ENCODE peak calls at places on chromosomes 16 and 17, in ten cellular contexts. One of them, this sample, is unnamed.

GRCh38 chr16:86953631-86954465 is 363.3 kb downstream of the C16orf95 start:
- DNase-seq in Daoy: no peak
- DNase-seq in K562: no peak
- DNase-seq in foreskin fibroblast: no peak
- DNase-seq in stimulated activated CD8-positive, alpha-beta memory T cell treated with anti-CD3 and anti-CD28 coated beads, Interleukin-4, amount 100 ng/mL, for 4 hours: no peak
- DNase-seq in cardiac fibroblast: no peak
- DNase-seq in prostate gland: no peak
- DNase-seq in activated T-cell treated with anti-CD3 and anti-CD28 coated beads for 1 hour: no peak
- DNase-seq in nephron progenitor cell: peak
- DNase-seq in naive thymus-derived CD8-positive, alpha-beta T cell: no peak
- DNase-seq in this sample: no peak

GRCh38 chr16:57268804-57269800 is 15.4 kb downstream of the PLLP start:
- DNase-seq in Daoy: peak
- DNase-seq in K562: peak
- DNase-seq in foreskin fibroblast: no peak
- DNase-seq in stimulated activated CD8-positive, alpha-beta memory T cell treated with anti-CD3 and anti-CD28 coated beads, Interleukin-4, amount 100 ng/mL, for 4 hours: no peak
- DNase-seq in cardiac fibroblast: no peak
- DNase-seq in prostate gland: no peak
- DNase-seq in activated T-cell treated with anti-CD3 and anti-CD28 coated beads for 1 hour: no peak
- DNase-seq in nephron progenitor cell: no peak
- DNase-seq in naive thymus-derived CD8-positive, alpha-beta T cell: no peak
- DNase-seq in this sample: peak

GRCh38 chr17:58318065-58318481 is 10.5 kb downstream of the TSPOAP1 start:
- DNase-seq in Daoy: no peak
- DNase-seq in K562: no peak
- DNase-seq in foreskin fibroblast: no peak
- DNase-seq in stimulated activated CD8-positive, alpha-beta memory T cell treated with anti-CD3 and anti-CD28 coated beads, Interleukin-4, amount 100 ng/mL, for 4 hours: no peak
- DNase-seq in cardiac fibroblast: no peak
- DNase-seq in prostate gland: no peak
- DNase-seq in activated T-cell treated with anti-CD3 and anti-CD28 coated beads for 1 hour: no peak
- DNase-seq in nephron progenitor cell: no peak
- DNase-seq in naive thymus-derived CD8-positive, alpha-beta T cell: no peak
- DNase-seq in this sample: no peak

GRCh38 chr16:72836181-72836580 is 211.7 kb downstream of the ZFHX3 start:
- DNase-seq in Daoy: no peak
- DNase-seq in K562: no peak
- DNase-seq in foreskin fibroblast: no peak
- DNase-seq in stimulated activated CD8-positive, alpha-beta memory T cell treated with anti-CD3 and anti-CD28 coated beads, Interleukin-4, amount 100 ng/mL, for 4 hours: no peak
- DNase-seq in cardiac fibroblast: no peak
- DNase-seq in prostate gland: peak
- DNase-seq in activated T-cell treated with anti-CD3 and anti-CD28 coated beads for 1 hour: no peak
- DNase-seq in nephron progenitor cell: no peak
- DNase-seq in naive thymus-derived CD8-positive, alpha-beta T cell: no peak
- DNase-seq in this sample: no peak

GRCh38 chr17:73586153-73586906 is 57.9 kb downstream of the SDK2 start:
- DNase-seq in Daoy: peak
- DNase-seq in K562: no peak
- DNase-seq in foreskin fibroblast: no peak
- DNase-seq in stimulated activated CD8-positive, alpha-beta memory T cell treated with anti-CD3 and anti-CD28 coated beads, Interleukin-4, amount 100 ng/mL, for 4 hours: no peak
- DNase-seq in cardiac fibroblast: no peak
- DNase-seq in prostate gland: no peak
- DNase-seq in activated T-cell treated with anti-CD3 and anti-CD28 coated beads for 1 hour: no peak
- DNase-seq in nephron progenitor cell: no peak
- DNase-seq in naive thymus-derived CD8-positive, alpha-beta T cell: no peak
- DNase-seq in this sample: no peak

GRCh38 chr17:76643553-76644148 is at the start of gene ST6GALNAC1:
- DNase-seq in Daoy: peak
- DNase-seq in K562: peak
- DNase-seq in foreskin fibroblast: no peak
- DNase-seq in stimulated activated CD8-positive, alpha-beta memory T cell treated with anti-CD3 and anti-CD28 coated beads, Interleukin-4, amount 100 ng/mL, for 4 hours: no peak
- DNase-seq in cardiac fibroblast: peak
- DNase-seq in prostate gland: peak
- DNase-seq in activated T-cell treated with anti-CD3 and anti-CD28 coated beads for 1 hour: peak
- DNase-seq in nephron progenitor cell: no peak
- DNase-seq in naive thymus-derived CD8-positive, alpha-beta T cell: no peak
- DNase-seq in this sample: no peak

GRCh38 chr16:3598236-3598635 is 13.2 kb downstream of the SLX4 start:
- DNase-seq in Daoy: no peak
- DNase-seq in K562: no peak
- DNase-seq in foreskin fibroblast: no peak
- DNase-seq in stimulated activated CD8-positive, alpha-beta memory T cell treated with anti-CD3 and anti-CD28 coated beads, Interleukin-4, amount 100 ng/mL, for 4 hours: no peak
- DNase-seq in cardiac fibroblast: no peak
- DNase-seq in prostate gland: no peak
- DNase-seq in activated T-cell treated with anti-CD3 and anti-CD28 coated beads for 1 hour: no peak
- DNase-seq in nephron progenitor cell: no peak
- DNase-seq in naive thymus-derived CD8-positive, alpha-beta T cell: no peak
- DNase-seq in this sample: no peak

GRCh38 chr17:75590849-75591721 is 3.5 kb downstream of the MYO15B start:
- DNase-seq in Daoy: no peak
- DNase-seq in K562: no peak
- DNase-seq in foreskin fibroblast: no peak
- DNase-seq in stimulated activated CD8-positive, alpha-beta memory T cell treated with anti-CD3 and anti-CD28 coated beads, Interleukin-4, amount 100 ng/mL, for 4 hours: no peak
- DNase-seq in cardiac fibroblast: no peak
- DNase-seq in prostate gland: no peak
- DNase-seq in activated T-cell treated with anti-CD3 and anti-CD28 coated beads for 1 hour: no peak
- DNase-seq in nephron progenitor cell: no peak
- DNase-seq in naive thymus-derived CD8-positive, alpha-beta T cell: no peak
- DNase-seq in this sample: no peak

GRCh38 chr16:25575363-25575762 is 116.4 kb upstream of the HS3ST4 start:
- DNase-seq in Daoy: no peak
- DNase-seq in K562: no peak
- DNase-seq in foreskin fibroblast: no peak
- DNase-seq in stimulated activated CD8-positive, alpha-beta memory T cell treated with anti-CD3 and anti-CD28 coated beads, Interleukin-4, amount 100 ng/mL, for 4 hours: no peak
- DNase-seq in cardiac fibroblast: no peak
- DNase-seq in prostate gland: no peak
- DNase-seq in activated T-cell treated with anti-CD3 and anti-CD28 coated beads for 1 hour: no peak
- DNase-seq in nephron progenitor cell: no peak
- DNase-seq in naive thymus-derived CD8-positive, alpha-beta T cell: no peak
- DNase-seq in this sample: no peak

GRCh38 chr17:77425791-77426641 is 285.2 kb downstream of the SEC14L1 start:
- DNase-seq in Daoy: peak
- DNase-seq in K562: peak
- DNase-seq in foreskin fibroblast: peak
- DNase-seq in stimulated activated CD8-positive, alpha-beta memory T cell treated with anti-CD3 and anti-CD28 coated beads, Interleukin-4, amount 100 ng/mL, for 4 hours: no peak
- DNase-seq in cardiac fibroblast: peak
- DNase-seq in prostate gland: peak
- DNase-seq in activated T-cell treated with anti-CD3 and anti-CD28 coated beads for 1 hour: no peak
- DNase-seq in nephron progenitor cell: no peak
- DNase-seq in naive thymus-derived CD8-positive, alpha-beta T cell: no peak
- DNase-seq in this sample: peak

GRCh38 chr16:89422527-89422904 is 67.8 kb downstream of the ANKRD11 start:
- DNase-seq in Daoy: peak
- DNase-seq in K562: no peak
- DNase-seq in foreskin fibroblast: no peak
- DNase-seq in stimulated activated CD8-positive, alpha-beta memory T cell treated with anti-CD3 and anti-CD28 coated beads, Interleukin-4, amount 100 ng/mL, for 4 hours: no peak
- DNase-seq in cardiac fibroblast: peak
- DNase-seq in prostate gland: no peak
- DNase-seq in activated T-cell treated with anti-CD3 and anti-CD28 coated beads for 1 hour: no peak
- DNase-seq in nephron progenitor cell: no peak
- DNase-seq in naive thymus-derived CD8-positive, alpha-beta T cell: no peak
- DNase-seq in this sample: peak

This sample was measured in brain microvascular endothelial cell.